ENCODE peak calls at places on chromosome 1, in six cellular contexts. L, X, M, H, P and S are unnamed samples.

GRCh38 chr1:202692959-202693555 is 17.2 kb downstream of the SYT2 start:
- DNase-seq in P (peak), X (peak), H (peak), M (peak), L (peak), S (peak)

GRCh38 chr1:39238476-39238875 is 34.0 kb downstream of the MACF1 start:
- DNase-seq in M (no peak), L (no peak), H (no peak), X (peak), P (peak), S (no peak)

GRCh38 chr1:178223289-178223688 is 129.4 kb downstream of the RASAL2 start:
- DNase-seq in H (no peak), L (no peak), M (no peak), P (no peak), X (no peak), S (no peak)

GRCh38 chr1:115314765-115315164 is 23.3 kb downstream of the NGF start:
- DNase-seq in H (no peak), L (no peak), X (peak), M (no peak), P (no peak), S (peak)

GRCh38 chr1:51664412-51665240 is 47.7 kb downstream of the OSBPL9 start:
- DNase-seq in X (peak), H (no peak), M (no peak), P (no peak), L (no peak), S (no peak)

GRCh38 chr1:24966724-24967346 is 36.8 kb upstream of the RUNX3 start:
- DNase-seq in L (no peak), H (no peak), P (peak), M (peak), X (peak), S (no peak)

GRCh38 chr1:9368356-9368755 is 75.7 kb downstream of the SPSB1 start:
- DNase-seq in P (no peak), H (no peak), X (no peak), M (no peak), L (no peak), S (no peak)

GRCh38 chr1:183711691-183712401 is 58.7 kb upstream of the APOBEC4 start:
- DNase-seq in P (peak), X (peak), M (no peak), H (peak), L (no peak), S (no peak)

GRCh38 chr1:176603696-176604095 is 140.7 kb downstream of the PAPPA2 start:
- DNase-seq in H (no peak), P (no peak), M (no peak), X (no peak), L (no peak), S (no peak)

GRCh38 chr1:219041141-219041540 is 132.5 kb upstream of the LYPLAL1 start:
- DNase-seq in L (no peak), H (no peak), X (peak), M (no peak), P (peak), S (no peak)

GRCh38 chr1:226223786-226224244 is 351 bp downstream of the MIXL1 start:
- DNase-seq in L (no peak), H (no peak), P (no peak), X (peak), M (peak), S (no peak)